ENCODE peak calls at places on chromosomes 16 and 17, in six cellular contexts. One of them, this sample, is unnamed.

GRCh38 chr17:47262586-47262985 is 9.0 kb downstream of the ITGB3 start:
- DNase-seq in activated effector memory CD4-positive, alpha-beta T cell treated with anti-CD3 and anti-CD28 coated beads, Interleukin-2, amount 50 U/mL, for 16 hours: no peak
- DNase-seq in astrocyte of the hippocampus: no peak
- DNase-seq in AG08395: no peak
- DNase-seq in endothelial cell: no peak
- DNase-seq in anterior cingulate cortex: no peak
- DNase-seq in this sample: no peak

GRCh38 chr16:85253127-85253941 is 141.1 kb upstream of the CIBAR2 start:
- DNase-seq in endothelial cell: peak; percentile 79
- DNase-seq in activated effector memory CD4-positive, alpha-beta T cell treated with anti-CD3 and anti-CD28 coated beads, Interleukin-2, amount 50 U/mL, for 16 hours: peak; percentile 88
- DNase-seq in astrocyte of the hippocampus: peak; percentile 73
- DNase-seq in anterior cingulate cortex: peak; percentile 22
- DNase-seq in AG08395: peak; percentile 68
- DNase-seq in this sample: peak; percentile 89

GRCh38 chr16:35188288-35189155 is 1729.1 kb downstream of the TP53TG3F start:
- DNase-seq in AG08395: no peak
- DNase-seq in activated effector memory CD4-positive, alpha-beta T cell treated with anti-CD3 and anti-CD28 coated beads, Interleukin-2, amount 50 U/mL, for 16 hours: no peak
- DNase-seq in anterior cingulate cortex: no peak
- DNase-seq in endothelial cell: no peak
- DNase-seq in astrocyte of the hippocampus: no peak
- DNase-seq in this sample: no peak

GRCh38 chr17:57806083-57806830 is 43.6 kb downstream of the MRPS23 start:
- DNase-seq in AG08395: no peak
- DNase-seq in anterior cingulate cortex: no peak
- DNase-seq in astrocyte of the hippocampus: no peak
- DNase-seq in endothelial cell: no peak
- DNase-seq in activated effector memory CD4-positive, alpha-beta T cell treated with anti-CD3 and anti-CD28 coated beads, Interleukin-2, amount 50 U/mL, for 16 hours: no peak
- DNase-seq in this sample: peak; percentile 77

GRCh38 chr17:76268991-76269981 is 4.1 kb downstream of the UBALD2 start:
- DNase-seq in endothelial cell: no peak
- DNase-seq in activated effector memory CD4-positive, alpha-beta T cell treated with anti-CD3 and anti-CD28 coated beads, Interleukin-2, amount 50 U/mL, for 16 hours: peak; percentile 66
- DNase-seq in astrocyte of the hippocampus: no peak
- DNase-seq in anterior cingulate cortex: no peak
- DNase-seq in AG08395: no peak
- DNase-seq in this sample: no peak

GRCh38 chr16:57305159-57305811 is 20.8 kb upstream of the PLLP start:
- DNase-seq in activated effector memory CD4-positive, alpha-beta T cell treated with anti-CD3 and anti-CD28 coated beads, Interleukin-2, amount 50 U/mL, for 16 hours: no peak
- DNase-seq in astrocyte of the hippocampus: no peak
- DNase-seq in AG08395: no peak
- DNase-seq in endothelial cell: no peak
- DNase-seq in anterior cingulate cortex: peak; percentile 15
- DNase-seq in this sample: no peak

GRCh38 chr17:50539762-50540440 is 7.1 kb upstream of the SPATA20 start:
- DNase-seq in anterior cingulate cortex: no peak
- DNase-seq in endothelial cell: no peak
- DNase-seq in AG08395: no peak
- DNase-seq in activated effector memory CD4-positive, alpha-beta T cell treated with anti-CD3 and anti-CD28 coated beads, Interleukin-2, amount 50 U/mL, for 16 hours: no peak
- DNase-seq in astrocyte of the hippocampus: no peak
- DNase-seq in this sample: no peak

GRCh38 chr16:80552277-80552676 is 11.5 kb downstream of the DYNLRB2 start:
- DNase-seq in endothelial cell: no peak
- DNase-seq in anterior cingulate cortex: no peak
- DNase-seq in activated effector memory CD4-positive, alpha-beta T cell treated with anti-CD3 and anti-CD28 coated beads, Interleukin-2, amount 50 U/mL, for 16 hours: no peak
- DNase-seq in AG08395: no peak
- DNase-seq in astrocyte of the hippocampus: no peak
- DNase-seq in this sample: no peak

GRCh38 chr17:71855000-71855399 is 265.8 kb upstream of the SOX9 start:
- DNase-seq in AG08395: no peak
- DNase-seq in anterior cingulate cortex: no peak
- DNase-seq in activated effector memory CD4-positive, alpha-beta T cell treated with anti-CD3 and anti-CD28 coated beads, Interleukin-2, amount 50 U/mL, for 16 hours: no peak
- DNase-seq in endothelial cell: no peak
- DNase-seq in astrocyte of the hippocampus: no peak
- DNase-seq in this sample: no peak

GRCh38 chr16:50837324-50837723 is 95.4 kb downstream of the CYLD start:
- DNase-seq in AG08395: no peak
- DNase-seq in astrocyte of the hippocampus: no peak
- DNase-seq in activated effector memory CD4-positive, alpha-beta T cell treated with anti-CD3 and anti-CD28 coated beads, Interleukin-2, amount 50 U/mL, for 16 hours: no peak
- DNase-seq in anterior cingulate cortex: no peak
- DNase-seq in endothelial cell: no peak
- DNase-seq in this sample: no peak

GRCh38 chr17:265726-266125 is 84.3 kb upstream of the DOC2B start:
- DNase-seq in AG08395: no peak
- DNase-seq in astrocyte of the hippocampus: no peak
- DNase-seq in activated effector memory CD4-positive, alpha-beta T cell treated with anti-CD3 and anti-CD28 coated beads, Interleukin-2, amount 50 U/mL, for 16 hours: peak; percentile 55
- DNase-seq in endothelial cell: no peak
- DNase-seq in anterior cingulate cortex: no peak
- DNase-seq in this sample: no peak

GRCh38 chr16:31077592-31078199 is 3.5 kb downstream of the ZNF646 start:
- DNase-seq in endothelial cell: no peak
- DNase-seq in anterior cingulate cortex: no peak
- DNase-seq in astrocyte of the hippocampus: no peak
- DNase-seq in activated effector memory CD4-positive, alpha-beta T cell treated with anti-CD3 and anti-CD28 coated beads, Interleukin-2, amount 50 U/mL, for 16 hours: no peak
- DNase-seq in AG08395: no peak
- DNase-seq in this sample: peak; percentile 14

GRCh38 chr16:75289189-75289588 is 37.8 kb upstream of the BCAR1 start:
- DNase-seq in anterior cingulate cortex: no peak
- DNase-seq in endothelial cell: no peak
- DNase-seq in astrocyte of the hippocampus: no peak
- DNase-seq in AG08395: peak; percentile 58
- DNase-seq in activated effector memory CD4-positive, alpha-beta T cell treated with anti-CD3 and anti-CD28 coated beads, Interleukin-2, amount 50 U/mL, for 16 hours: no peak
- DNase-seq in this sample: no peak

GRCh38 chr16:69851491-69852240 is 89.5 kb downstream of the WWP2 start:
- DNase-seq in endothelial cell: no peak
- DNase-seq in astrocyte of the hippocampus: no peak
- DNase-seq in AG08395: no peak
- DNase-seq in anterior cingulate cortex: no peak
- DNase-seq in activated effector memory CD4-positive, alpha-beta T cell treated with anti-CD3 and anti-CD28 coated beads, Interleukin-2, amount 50 U/mL, for 16 hours: no peak
- DNase-seq in this sample: no peak

GRCh38 chr17:44095647-44096496 is 25.3 kb downstream of the G6PC3 start:
- DNase-seq in AG08395: peak; percentile 83
- DNase-seq in anterior cingulate cortex: peak; percentile 49
- DNase-seq in astrocyte of the hippocampus: peak; percentile 85
- DNase-seq in activated effector memory CD4-positive, alpha-beta T cell treated with anti-CD3 and anti-CD28 coated beads, Interleukin-2, amount 50 U/mL, for 16 hours: no peak
- DNase-seq in endothelial cell: peak; percentile 84
- DNase-seq in this sample: peak; percentile 94

GRCh38 chr16:87278191-87279093 is 38.8 kb downstream of the C16orf95 start:
- DNase-seq in astrocyte of the hippocampus: peak; percentile 93
- DNase-seq in activated effector memory CD4-positive, alpha-beta T cell treated with anti-CD3 and anti-CD28 coated beads, Interleukin-2, amount 50 U/mL, for 16 hours: peak; percentile 69
- DNase-seq in anterior cingulate cortex: peak; percentile 41
- DNase-seq in endothelial cell: peak; percentile 89
- DNase-seq in AG08395: peak; percentile 91
- DNase-seq in this sample: peak; percentile 90

GRCh38 chr17:50443492-50444051 is 17.6 kb downstream of the ACSF2 start:
- DNase-seq in endothelial cell: no peak
- DNase-seq in anterior cingulate cortex: no peak
- DNase-seq in AG08395: no peak
- DNase-seq in activated effector memory CD4-positive, alpha-beta T cell treated with anti-CD3 and anti-CD28 coated beads, Interleukin-2, amount 50 U/mL, for 16 hours: no peak
- DNase-seq in astrocyte of the hippocampus: no peak
- DNase-seq in this sample: no peak

GRCh38 chr17:65656390-65657250 is 95.2 kb upstream of the AXIN2 start:
- DNase-seq in astrocyte of the hippocampus: no peak
- DNase-seq in endothelial cell: no peak
- DNase-seq in activated effector memory CD4-positive, alpha-beta T cell treated with anti-CD3 and anti-CD28 coated beads, Interleukin-2, amount 50 U/mL, for 16 hours: peak; percentile 67
- DNase-seq in anterior cingulate cortex: no peak
- DNase-seq in AG08395: no peak
- DNase-seq in this sample: no peak

This sample was measured in D341Med.